ENCODE peak calls at places on chromosomes 2 and 18, in nine cellular contexts. O is MG63; C is H7; W is AG10803; B is small intestine; H is CD4-positive, alpha-beta memory T cell; P is AG04450; S is choroid plexus epithelial cell; V is A673. R is an unnamed sample.

GRCh38 chr18:72375628-72376027 is 168.5 kb downstream of the CBLN2 start:
- DNase-seq in O (no peak), W (peak; percentile 25), P (peak; percentile 15), H (no peak), V (no peak), B (no peak), C (no peak), S (peak; percentile 78), R (peak; percentile 8)

GRCh38 chr18:51330148-51330547 is 132.7 kb upstream of the MEX3C start:
- DNase-seq in P (no peak), B (no peak), V (peak; percentile 85), W (no peak), O (no peak), H (no peak), C (no peak), S (peak; percentile 49), R (no peak)

GRCh38 chr2:18378020-18378653 is 182.3 kb downstream of the RDH14 start:
- DNase-seq in H (no peak), W (peak; percentile 33), C (peak; percentile 35), V (peak; percentile 82), B (peak; percentile 25), O (peak; percentile 9), S (peak; percentile 64), P (no peak), R (no peak)

GRCh38 chr2:174778479-174778962 is 14.2 kb upstream of the CHRNA1 start:
- DNase-seq in O (peak; percentile 12), V (no peak), C (no peak), H (peak; percentile 91), B (peak; percentile 29), P (peak; percentile 97), W (peak; percentile 100), S (peak; percentile 99), R (peak; percentile 98)

GRCh38 chr18:7954229-7954628 is 387.1 kb downstream of the PTPRM start:
- DNase-seq in O (no peak), C (no peak), V (no peak), P (no peak), H (no peak), W (no peak), S (peak; percentile 44), B (no peak), R (no peak)

GRCh38 chr2:182320106-182320505 is 106.7 kb downstream of the PDE1A start:
- DNase-seq in W (no peak), H (no peak), B (no peak), O (no peak), C (no peak), P (no peak), V (no peak), S (no peak), R (no peak)

GRCh38 chr18:42178381-42179080 is 223.5 kb downstream of the PIK3C3 start:
- DNase-seq in S (no peak), W (peak; percentile 23), H (no peak), O (no peak), B (no peak), V (peak; percentile 29), P (no peak), C (no peak), R (no peak)

GRCh38 chr2:28545590-28546195 is 49.8 kb downstream of the PLB1 start:
- DNase-seq in V (no peak), C (no peak), P (no peak), O (no peak), S (no peak), H (peak; percentile 73), W (no peak), B (peak; percentile 34), R (no peak)

GRCh38 chr2:127270663-127271062 is 23.3 kb downstream of the ERCC3 start:
- DNase-seq in B (no peak), S (no peak), C (no peak), H (no peak), P (no peak), W (no peak), O (no peak), V (no peak), R (no peak)

GRCh38 chr2:25347205-25347815 is 5.6 kb upstream of the DNMT3A start:
- DNase-seq in V (no peak), H (no peak), W (no peak), S (no peak), C (no peak), O (peak; percentile 45), B (no peak), P (no peak), R (no peak)

GRCh38 chr2:23351388-23352141 is 33.4 kb upstream of the KLHL29 start:
- DNase-seq in S (peak; percentile 83), H (no peak), V (peak; percentile 92), W (peak; percentile 75), P (peak; percentile 30), B (peak; percentile 62), C (peak; percentile 96), O (peak; percentile 72), R (peak; percentile 16)

GRCh38 chr2:68721482-68722071 is 13.0 kb upstream of the ARHGAP25 start:
- DNase-seq in H (peak; percentile 78), B (peak; percentile 41), C (no peak), S (peak; percentile 58), W (no peak), O (no peak), V (peak; percentile 70), P (no peak), R (no peak)

GRCh38 chr2:28991021-28991420 is 9.9 kb downstream of the TOGARAM2 start:
- DNase-seq in H (no peak), O (peak; percentile 50), P (no peak), B (no peak), V (no peak), W (peak; percentile 63), C (no peak), S (peak; percentile 90), R (peak; percentile 18)

GRCh38 chr2:197308635-197309368 is 1.8 kb downstream of the ANKRD44 start:
- DNase-seq in V (no peak), C (no peak), O (no peak), W (no peak), H (no peak), B (no peak), P (no peak), S (no peak), R (no peak)

DNA sequence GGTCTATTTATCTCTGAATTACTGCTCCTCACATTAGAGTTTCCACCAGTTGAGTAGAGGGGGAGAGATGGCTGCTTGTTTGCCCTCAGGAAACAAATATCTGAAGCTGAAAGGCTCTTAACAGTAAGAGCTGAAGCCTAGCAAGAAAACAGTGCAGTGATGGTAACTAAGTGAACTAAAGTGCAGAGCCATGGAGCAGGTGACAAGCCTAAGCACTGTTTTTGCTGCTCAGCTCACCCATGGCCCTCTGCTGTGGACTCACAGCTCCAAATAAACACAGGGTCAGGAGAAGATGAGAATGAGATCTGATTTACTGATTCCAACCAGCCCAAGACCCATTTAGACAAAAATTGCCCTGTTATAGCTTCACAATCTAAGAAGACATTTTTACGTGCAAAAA is 118.4 kb downstream of the ETAA1 start:
- DNase-seq in H (no peak), V (no peak), S (no peak), B (no peak), W (no peak), C (no peak), O (no peak), P (no peak), R (no peak)
- H3K4me3 ChIP-seq in H (no peak overlapping the region), V (no peak overlapping the region), S (no peak overlapping the region), B (no peak overlapping the region), W (no peak overlapping the region), C (no peak overlapping the region), O (no peak overlapping the region), P (no peak overlapping the region), R (no peak overlapping the region)

GRCh38 chr2:219358170-219359075 is 25.9 kb upstream of the RESP18 start:
- DNase-seq in S (no peak), H (no peak), V (no peak), C (peak; percentile 85), W (no peak), B (no peak), O (peak; percentile 17), P (no peak), R (no peak)
- H3K4me3 ChIP-seq in S (peak overlapping the region; percentile 4), H (no peak overlapping the region), V (peak overlapping the region; percentile 38), C (peak overlapping the region; percentile 40), W (peak overlapping the region; percentile 15), B (no peak overlapping the region), O (peak overlapping the region; percentile 8), P (peak overlapping the region; percentile 10), R (peak overlapping the region; percentile 8)

DNA sequence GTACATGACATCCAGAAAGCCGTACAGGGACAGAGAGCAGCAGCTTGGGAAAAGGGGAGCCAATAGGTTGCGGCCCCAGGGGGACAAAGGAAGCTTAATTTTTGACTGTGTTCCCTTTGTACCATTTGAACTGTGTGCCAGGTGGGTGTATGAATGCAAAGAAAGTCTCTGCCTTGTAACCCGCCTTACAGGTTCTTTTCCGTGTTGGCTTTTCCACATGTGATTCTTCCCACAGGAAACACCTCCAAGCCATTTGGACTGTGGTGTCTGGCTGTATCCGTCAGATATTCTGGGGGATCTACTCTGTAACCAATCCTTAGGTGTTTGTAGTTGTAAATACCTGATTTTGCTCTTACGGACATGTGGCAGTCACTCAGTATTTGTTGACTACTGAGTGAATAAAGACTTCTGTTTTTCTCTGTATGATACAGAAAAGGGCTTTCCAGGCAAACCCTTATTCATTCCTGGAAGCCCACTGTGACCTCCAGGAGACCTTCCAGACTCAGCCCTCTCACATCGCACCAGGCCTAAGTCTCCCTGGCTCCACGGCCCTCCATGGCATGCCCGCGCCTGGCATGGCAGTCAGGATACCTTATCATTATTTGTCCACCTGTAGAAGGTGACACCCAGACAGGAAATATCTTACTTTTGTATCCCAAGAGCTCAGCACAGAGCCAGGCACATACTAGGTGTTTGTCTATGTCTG is 1.2 kb downstream of the LRRFIP1 start:
- DNase-seq in S (no peak), W (no peak), V (no peak), C (no peak), P (no peak), B (no peak), O (no peak), H (no peak), R (no peak)
- H3K4me3 ChIP-seq in S (peak overlapping the region; percentile 67), W (peak overlapping the region; percentile 73), V (peak overlapping the region; percentile 69), C (peak overlapping the region; percentile 63), P (peak overlapping the region; percentile 65), B (no peak overlapping the region), O (peak overlapping the region; percentile 56), H (no peak overlapping the region), R (peak overlapping the region; percentile 59)

GRCh38 chr18:27540126-27540525 is 355.0 kb upstream of the CHST9 start:
- DNase-seq in H (no peak), C (peak; percentile 13), P (no peak), B (peak; percentile 10), S (no peak), W (no peak), V (no peak), O (no peak), R (no peak)

GRCh38 chr18:27544211-27544610 is 359.1 kb upstream of the CHST9 start:
- DNase-seq in S (no peak), V (no peak), H (no peak), W (no peak), C (no peak), O (no peak), P (no peak), B (no peak), R (no peak)

GRCh38 chr18:27546991-27547390 is 361.9 kb upstream of the CHST9 start:
- DNase-seq in S (no peak), B (no peak), H (no peak), W (no peak), P (no peak), O (no peak), C (no peak), V (no peak), R (no peak)

DNA sequence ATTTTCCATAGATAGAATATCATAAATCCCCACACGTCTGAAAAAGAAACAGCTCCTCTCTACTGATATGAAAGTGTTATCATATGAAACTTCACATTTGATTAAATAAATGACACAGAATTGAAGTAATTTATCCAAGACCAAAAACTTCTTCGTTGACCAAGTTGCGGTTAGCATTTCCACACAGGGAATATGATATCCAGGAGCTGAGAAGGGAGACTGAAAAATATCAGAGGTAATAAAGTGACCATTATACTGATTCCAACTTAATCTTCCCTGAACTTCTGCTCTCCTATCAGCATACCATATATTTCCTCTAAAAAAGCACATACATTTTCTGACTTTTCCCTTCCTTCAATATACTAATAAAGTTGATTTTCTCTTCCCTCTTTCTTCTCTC is 356.2 kb upstream of the CHST9 start:
- DNase-seq in C (no peak), O (no peak), S (no peak), V (no peak), H (no peak), P (no peak), B (no peak), W (no peak), R (no peak)
- H3K4me3 ChIP-seq in C (no peak overlapping the region), O (no peak overlapping the region), S (no peak overlapping the region), V (no peak overlapping the region), H (no peak overlapping the region), P (no peak overlapping the region), B (no peak overlapping the region), W (no peak overlapping the region), R (no peak overlapping the region)